ENCODE peak calls at places on chromosomes 16 and 17, in eight cellular contexts. Z, Q, J, N, E, B, H and W are unnamed samples.

GRCh38 chr17:58275417-58275816 is 5.3 kb downstream of the MPO start:
- DNase-seq in B (no peak), E (no peak), H (no peak), Z (no peak), Q (no peak), J (no peak), N (no peak), W (no peak)

GRCh38 chr16:25343976-25344375 is 86.3 kb upstream of the ZKSCAN2 start:
- DNase-seq in H (no peak), J (no peak), B (no peak), E (no peak), Z (no peak), N (no peak), Q (no peak), W (no peak)

GRCh38 chr17:17682737-17683675 is 1.7 kb downstream of the RAI1 start:
- DNase-seq in H (peak; percentile 91), B (peak; percentile 84), J (peak; percentile 76), Q (peak; percentile 40), E (peak; percentile 76), Z (peak; percentile 77), N (peak; percentile 88), W (peak; percentile 52)

GRCh38 chr16:83744521-83744981 is 63.2 kb upstream of the HSBP1 start:
- DNase-seq in N (peak; percentile 67), E (peak; percentile 69), Q (no peak), Z (peak; percentile 20), H (peak; percentile 79), J (no peak), B (peak; percentile 58), W (no peak)

GRCh38 chr16:59195242-59195641 is 461.1 kb upstream of the GOT2 start:
- DNase-seq in B (no peak), H (no peak), N (no peak), E (no peak), J (no peak), Q (no peak), Z (no peak), W (no peak)

GRCh38 chr17:7858487-7858832 is 657 bp downstream of the CYB5D1 start:
- DNase-seq in E (peak; percentile 65), B (peak; percentile 57), H (peak; percentile 76), N (peak; percentile 72), Z (peak; percentile 44), Q (no peak), J (peak; percentile 46), W (peak; percentile 51)

GRCh38 chr16:27374794-27375499 is 27.0 kb upstream of the IL21R start:
- DNase-seq in Q (no peak), N (peak; percentile 79), B (peak; percentile 68), H (no peak), E (peak; percentile 52), J (peak; percentile 63), Z (peak; percentile 41), W (peak; percentile 45)

GRCh38 chr16:83403751-83404150 is 404.0 kb upstream of the HSBP1 start:
- DNase-seq in Z (no peak), B (no peak), Q (no peak), J (no peak), H (no peak), E (no peak), N (no peak), W (no peak)

GRCh38 chr17:82113941-82114340 is 15.9 kb upstream of the FASN start:
- DNase-seq in H (no peak), N (no peak), Z (no peak), B (no peak), J (no peak), Q (no peak), E (no peak), W (no peak)

DNA sequence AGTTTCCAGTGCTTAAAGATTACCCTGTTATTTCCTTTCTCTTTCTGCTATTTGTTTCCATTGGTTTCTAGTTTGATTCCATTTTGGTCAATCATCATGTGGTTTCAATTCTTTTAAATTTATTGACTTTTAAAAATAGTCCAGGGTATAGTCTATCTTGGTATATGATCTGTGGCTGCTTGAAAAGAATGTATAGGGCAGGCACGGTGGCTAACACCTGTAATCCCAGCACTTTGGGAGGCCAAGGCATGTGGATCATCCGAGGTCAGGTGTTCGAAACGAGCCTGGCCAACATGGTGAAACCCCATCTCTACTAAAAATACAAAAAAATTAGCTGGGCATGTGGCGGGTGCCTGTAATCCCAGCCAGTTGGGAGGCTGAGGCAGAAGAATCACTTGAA is 34.5 kb upstream of the NACA2 start:
- DNase-seq in Z (no peak), J (no peak), E (no peak), N (no peak), B (no peak), Q (no peak), H (no peak), W (no peak)
- H3K4me1 ChIP-seq in Z (no peaks in the 10 kb centered on the region), J (no peaks in the 10 kb centered on the region), E (no peaks in the 10 kb centered on the region), N (no peaks in the 10 kb centered on the region), B (no peaks in the 10 kb centered on the region), Q (no peaks in the 10 kb centered on the region), H (no peaks in the 10 kb centered on the region), W (no peaks in the 10 kb centered on the region)

DNA sequence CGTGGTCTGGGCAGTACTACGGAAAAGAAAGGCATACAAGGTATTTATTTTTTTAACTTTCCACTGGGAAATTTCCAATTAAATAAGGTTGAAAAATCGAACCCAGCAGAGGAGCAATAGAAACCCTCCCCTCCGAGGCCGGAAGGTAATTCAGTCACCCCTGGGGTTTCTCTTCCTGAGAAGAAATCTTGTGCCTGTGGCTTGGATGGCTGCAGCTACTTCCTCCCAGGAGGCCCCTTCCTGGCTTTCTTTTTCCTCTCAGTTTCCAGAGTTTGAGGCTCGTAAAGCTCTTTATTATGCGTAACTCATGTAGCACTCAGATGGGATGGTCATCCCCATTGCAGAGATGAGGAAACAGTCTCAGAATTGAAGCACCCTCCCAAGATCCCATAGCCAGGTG is 140.3 kb downstream of the ASIC2 start:
- DNase-seq in B (no peak), Z (no peak), H (no peak), E (no peak), Q (no peak), J (no peak), N (no peak), W (no peak)
- H3K4me1 ChIP-seq in B (no peaks in the 10 kb centered on the region), Z (no peaks in the 10 kb centered on the region), H (no peaks in the 10 kb centered on the region), E (no peaks in the 10 kb centered on the region), Q (no peaks in the 10 kb centered on the region), J (no peaks in the 10 kb centered on the region), N (no peaks in the 10 kb centered on the region), W (no peaks in the 10 kb centered on the region)

DNA sequence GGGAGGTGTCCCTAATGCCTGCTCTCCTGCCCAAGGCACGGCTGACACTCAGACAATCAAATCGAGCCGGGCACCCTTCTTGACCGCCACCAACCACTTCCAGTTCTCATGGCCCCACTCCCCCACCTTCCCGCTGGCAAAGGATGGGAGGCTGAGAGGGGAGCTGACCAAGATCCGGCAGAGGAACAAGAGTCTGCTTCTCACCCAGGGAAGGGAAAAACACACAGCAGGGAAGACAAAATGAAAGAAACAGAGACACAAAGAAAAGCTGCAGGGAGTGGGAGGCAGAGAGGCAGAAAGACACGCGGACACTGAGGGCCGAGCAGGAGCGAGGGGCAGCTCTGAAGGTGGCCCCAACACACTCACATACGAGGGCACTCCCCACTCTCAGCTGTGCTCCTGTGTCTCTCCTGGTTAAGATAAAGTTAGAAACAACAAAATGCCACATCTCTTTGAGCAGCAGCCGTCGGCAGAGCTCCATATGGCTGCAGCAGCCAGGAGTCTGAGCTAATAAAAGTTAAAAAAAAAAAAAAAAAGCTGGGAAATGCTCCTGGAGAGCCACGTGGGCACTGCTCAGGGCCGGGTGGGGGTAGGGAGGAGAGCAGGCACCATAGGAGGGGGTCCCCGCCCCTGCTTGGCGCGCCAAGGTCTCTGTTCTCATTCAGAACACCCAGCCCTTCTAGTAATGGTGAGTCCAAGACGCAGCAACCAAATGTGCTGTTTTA is 7.4 kb downstream of the LRRC75A start:
- DNase-seq in N (no peak), Q (no peak), H (no peak), J (no peak), E (no peak), Z (no peak), B (no peak), W (no peak)
- H3K4me1 ChIP-seq in N (peaks cover 16% of the 10 kb centered on the region), Q (no peaks in the 10 kb centered on the region), H (peaks cover 10% of the 10 kb centered on the region), J (peaks cover 24% of the 10 kb centered on the region), E (peaks cover 31% of the 10 kb centered on the region), Z (peaks cover 25% of the 10 kb centered on the region), B (peaks cover 18% of the 10 kb centered on the region), W (peaks cover 15% of the 10 kb centered on the region)

GRCh38 chr17:77419095-77419494 is 278.3 kb downstream of the SEC14L1 start:
- DNase-seq in N (no peak), H (peak; percentile 47), B (no peak), Z (no peak), Q (no peak), J (no peak), E (no peak), W (no peak)
- H3K4me1 ChIP-seq in N (peaks cover 45% of the 10 kb centered on the region), H (peaks cover 75% of the 10 kb centered on the region), B (peaks cover 78% of the 10 kb centered on the region), Z (peaks cover 56% of the 10 kb centered on the region), Q (peaks cover 66% of the 10 kb centered on the region), J (peaks cover 60% of the 10 kb centered on the region), E (peaks cover 41% of the 10 kb centered on the region), W (no peaks in the 10 kb centered on the region)

GRCh38 chr17:49357516-49357915 is 4.5 kb downstream of the ZNF652 start:
- DNase-seq in Q (no peak), E (no peak), J (no peak), N (no peak), Z (no peak), H (no peak), B (no peak), W (no peak)

GRCh38 chr17:49353607-49354006 is 8.4 kb downstream of the ZNF652 start:
- DNase-seq in H (no peak), J (no peak), Q (no peak), Z (no peak), N (no peak), E (no peak), B (no peak), W (no peak)

GRCh38 chr17:49358638-49359247 is 3.3 kb downstream of the ZNF652 start:
- DNase-seq in Z (no peak), N (no peak), H (no peak), J (no peak), Q (no peak), E (no peak), B (no peak), W (peak; percentile 39)

GRCh38 chr17:49352587-49353154 is 9.4 kb downstream of the ZNF652 start:
- DNase-seq in H (no peak), Z (no peak), B (no peak), N (no peak), E (no peak), Q (no peak), J (no peak), W (no peak)

GRCh38 chr17:49356320-49356719 is 5.7 kb downstream of the ZNF652 start:
- DNase-seq in N (no peak), E (no peak), Z (no peak), Q (no peak), B (no peak), H (no peak), J (no peak), W (no peak)
- H3K4me1 ChIP-seq in N (peaks cover 42% of the 10 kb centered on the region), E (peaks cover 42% of the 10 kb centered on the region), Z (peaks cover 53% of the 10 kb centered on the region), Q (peaks cover 56% of the 10 kb centered on the region), B (peaks cover 51% of the 10 kb centered on the region), H (peaks cover 40% of the 10 kb centered on the region), J (peaks cover 45% of the 10 kb centered on the region), W (peaks cover 3% of the 10 kb centered on the region)

GRCh38 chr16:70692481-70693203 is 6.8 kb upstream of the MTSS2 start:
- DNase-seq in Q (no peak), Z (no peak), J (no peak), E (no peak), N (no peak), B (no peak), H (peak; percentile 67), W (no peak)
- H3K4me1 ChIP-seq in Q (peaks cover 31% of the 10 kb centered on the region), Z (peaks cover 100% of the 10 kb centered on the region), J (peaks cover 100% of the 10 kb centered on the region), E (peaks cover 13% of the 10 kb centered on the region), N (peaks cover 97% of the 10 kb centered on the region), B (peaks cover 99% of the 10 kb centered on the region), H (peaks cover 90% of the 10 kb centered on the region), W (peaks cover 5% of the 10 kb centered on the region)